ENCODE peak calls at places on chromosome X, in four cellular contexts. L is fibroblast of lung, T is K562, Q is transverse colon. G is an unnamed sample. For H3K4me1, the result is how much of the 10 kb centered on the place peaks cover.

GRCh38 chrX:31199051-31199769 is 127.4 kb upstream of the FTHL17 start:
- DNase-seq in Q (no peak), L (no peak), T (no peak), G (no peak)

GRCh38 chrX:119871599-119872395 is at the start of the genes NDUFA1 and RNF113A:
- DNase-seq in Q (peak), T (peak), L (peak), G (peak)

GRCh38 chrX:52983526-52983925 is 25.2 kb upstream of the FAM156A start:
- DNase-seq in Q (no peak), T (no peak), L (peak), G (no peak)

GRCh38 chrX:40012039-40012799 is 85.5 kb downstream of the BCOR start:
- DNase-seq in L (peak), Q (peak), T (no peak), G (no peak)

GRCh38 chrX:111100191-111100590 is 4.2 kb downstream of the PAK3 start:
- DNase-seq in T (peak), L (peak), Q (peak), G (peak)

GRCh38 chrX:2325076-2325784 is 175.5 kb downstream of the DHRSX start:
- DNase-seq in L (peak), Q (peak), T (peak), G (peak)

GRCh38 chrX:46169808-46170207 is 375.4 kb downstream of the ZNF674 start:
- DNase-seq in T (no peak), Q (no peak), L (peak), G (no peak)

GRCh38 chrX:46979340-46979739 is 67.1 kb downstream of the JADE3 start:
- DNase-seq in T (no peak), L (peak), Q (no peak), G (no peak)

GRCh38 chrX:11334165-11334564 is 41.0 kb downstream of the AMELX start:
- DNase-seq in L (no peak), T (no peak), Q (no peak), G (no peak)

GRCh38 chrX:123803331-123803983 is 56.4 kb upstream of the XIAP start:
- DNase-seq in L (peak), Q (no peak), T (peak), G (peak)

GRCh38 chrX:114583646-114584433 is at the start of gene HTR2C:
- DNase-seq in Q (no peak), L (no peak), T (no peak), G (no peak)

GRCh38 chrX:72060196-72060974 is 71.3 kb downstream of the RTL5 start:
- DNase-seq in T (no peak), L (no peak), Q (no peak), G (no peak)

GRCh38 chrX:154734101-154734781 is 16.6 kb downstream of the GAB3 start:
- DNase-seq in Q (peak), T (no peak), L (peak), G (no peak)

GRCh38 chrX:8783100-8784098 is 17.8 kb downstream of the FAM9A start:
- DNase-seq in Q (no peak), L (peak), T (peak), G (no peak)

GRCh38 chrX:133448512-133449076 is 33.3 kb upstream of the GPC4 start:
- DNase-seq in L (peak), Q (no peak), T (no peak), G (no peak)

GRCh38 chrX:118329179-118329578 is 16.7 kb upstream of the WDR44 start:
- DNase-seq in L (no peak), Q (no peak), T (peak), G (no peak)

GRCh38 chrX:19237919-19238318 is 105.8 kb upstream of the PDHA1 start:
- DNase-seq in Q (no peak), L (no peak), T (no peak), G (no peak)

GRCh38 chrX:48180811-48181210 is 15.8 kb downstream of the SSX5 start:
- DNase-seq in Q (no peak), L (no peak), T (no peak), G (no peak)
- H3K4me1 ChIP-seq in Q (under half), L (under half), T (under half), G (under half)

DNA sequence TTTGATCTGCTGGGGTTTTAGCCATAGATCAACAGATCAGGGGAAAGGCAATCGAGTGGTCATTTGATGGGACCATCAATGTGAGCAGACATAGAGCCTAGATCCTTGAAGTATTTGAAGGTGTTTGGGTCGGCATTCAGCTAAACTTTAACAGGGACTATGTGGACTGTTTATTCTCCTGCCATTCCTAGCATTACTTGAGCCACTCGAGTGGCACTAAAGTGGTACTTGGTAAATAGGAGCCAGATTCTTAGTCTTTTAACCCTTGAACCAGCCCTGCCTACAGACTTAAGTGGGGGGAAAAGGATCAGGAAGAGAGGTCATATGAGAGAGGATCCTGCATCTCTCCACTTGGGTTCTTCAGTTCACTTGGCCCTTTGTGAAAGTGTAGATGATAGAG is 3.8 kb downstream of the MSN start:
- DNase-seq in L (no peak), Q (no peak), T (no peak), G (no peak)
- H3K27ac ChIP-seq in L (peak), Q (peak), T (no peak), G (peak)

GRCh38 chrX:125782184-125782583 is 383.9 kb downstream of the DCAF12L2 start:
- DNase-seq in Q (no peak), L (no peak), T (no peak), G (no peak)
- H3K4me1 ChIP-seq in Q (under half), L (under half), T (under half), G (under half)

DNA sequence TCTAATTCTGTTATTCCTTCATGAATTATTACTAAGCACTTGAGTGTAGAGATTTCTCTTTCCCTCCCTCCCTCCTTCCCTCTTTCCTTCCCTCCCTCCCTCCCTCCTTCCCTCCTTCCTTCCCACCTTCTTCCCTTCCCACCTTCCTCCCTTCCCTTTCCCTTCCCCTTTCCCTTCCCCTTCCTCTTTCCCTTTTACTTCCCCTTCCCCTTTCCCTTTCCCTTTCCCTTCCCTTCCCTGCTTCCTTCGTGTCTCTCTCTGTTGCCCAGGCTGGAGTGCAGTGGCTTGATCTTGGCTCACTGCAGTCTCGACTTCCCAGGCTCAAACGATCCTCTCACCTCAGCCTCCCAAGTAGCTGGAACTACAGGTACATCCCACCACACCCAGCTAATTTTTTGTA is 49.4 kb upstream of the RAB40AL start:
- DNase-seq in T (no peak), Q (no peak), L (no peak), G (no peak)
- H3K27ac ChIP-seq in T (no peak), Q (no peak), L (no peak), G (no peak)

GRCh38 chrX:16718824-16719333 is 533 bp upstream of the SYAP1 start:
- DNase-seq in L (no peak), T (no peak), Q (no peak), G (no peak)
- H3K4me1 ChIP-seq in L (under half), T (under half), Q (under half), G (under half)

G was measured in naive thymus-derived CD4-positive, alpha-beta T cell.